ENCODE peak calls at places on chromosomes 4 and X, in six cellular contexts. One of them, this sample, is unnamed. For H3K9me3, the result is how much of the 10 kb centered on the place peaks cover.

GRCh38 chr4:10074076-10074766 is 42.4 kb downstream of the WDR1 start:
- DNase-seq in cardiac muscle cell: no peak
- DNase-seq in ovary: no peak
- DNase-seq in astrocyte: no peak
- DNase-seq in fibroblast of lung: no peak
- DNase-seq in mucosa of descending colon: no peak
- DNase-seq in this sample: no peak

GRCh38 chrX:53018627-53019026 is 30.0 kb upstream of the GPR173 start:
- DNase-seq in mucosa of descending colon: no peak
- DNase-seq in ovary: no peak
- DNase-seq in cardiac muscle cell: no peak
- DNase-seq in fibroblast of lung: no peak
- DNase-seq in astrocyte: no peak
- DNase-seq in this sample: no peak

GRCh38 chr4:95213361-95213760 is 335.4 kb downstream of the UNC5C start:
- DNase-seq in mucosa of descending colon: peak
- DNase-seq in ovary: no peak
- DNase-seq in cardiac muscle cell: peak
- DNase-seq in fibroblast of lung: no peak
- DNase-seq in astrocyte: no peak
- DNase-seq in this sample: no peak

GRCh38 chr4:57104706-57105560 is 5.3 kb downstream of the IGFBP7 start:
- DNase-seq in mucosa of descending colon: no peak
- DNase-seq in astrocyte: no peak
- DNase-seq in ovary: no peak
- DNase-seq in fibroblast of lung: no peak
- DNase-seq in cardiac muscle cell: no peak
- DNase-seq in this sample: no peak

GRCh38 chr4:17013382-17014006 is 115.0 kb upstream of the LDB2 start:
- DNase-seq in astrocyte: peak
- DNase-seq in cardiac muscle cell: no peak
- DNase-seq in fibroblast of lung: peak
- DNase-seq in mucosa of descending colon: no peak
- DNase-seq in ovary: no peak
- DNase-seq in this sample: no peak

GRCh38 chr4:112765317-112765989 is 128.5 kb downstream of the LARP7 start:
- DNase-seq in cardiac muscle cell: peak
- DNase-seq in fibroblast of lung: peak
- DNase-seq in mucosa of descending colon: no peak
- DNase-seq in ovary: no peak
- DNase-seq in astrocyte: no peak
- DNase-seq in this sample: no peak

GRCh38 chrX:50818986-50819385 is 5.0 kb upstream of the SHROOM4 start:
- DNase-seq in fibroblast of lung: peak
- DNase-seq in astrocyte: no peak
- DNase-seq in ovary: no peak
- DNase-seq in mucosa of descending colon: no peak
- DNase-seq in cardiac muscle cell: no peak
- DNase-seq in this sample: no peak

GRCh38 chrX:26873736-26874135 is 589.4 kb downstream of the PPP4R3C start:
- DNase-seq in fibroblast of lung: no peak
- DNase-seq in astrocyte: no peak
- DNase-seq in cardiac muscle cell: no peak
- DNase-seq in ovary: no peak
- DNase-seq in mucosa of descending colon: no peak
- DNase-seq in this sample: no peak

GRCh38 chrX:13110427-13111324 is 66.3 kb upstream of the FAM9C start:
- DNase-seq in cardiac muscle cell: no peak
- DNase-seq in fibroblast of lung: peak
- DNase-seq in ovary: no peak
- DNase-seq in mucosa of descending colon: peak
- DNase-seq in astrocyte: peak
- DNase-seq in this sample: no peak

GRCh38 chrX:110442631-110443030 is 84.0 kb downstream of the RTL9 start:
- DNase-seq in mucosa of descending colon: peak
- DNase-seq in cardiac muscle cell: peak
- DNase-seq in fibroblast of lung: peak
- DNase-seq in ovary: no peak
- DNase-seq in astrocyte: peak
- DNase-seq in this sample: no peak

GRCh38 chr4:81152839-81153713 is 61.9 kb downstream of the PRKG2 start:
- DNase-seq in astrocyte: no peak
- DNase-seq in ovary: no peak
- DNase-seq in fibroblast of lung: no peak
- DNase-seq in cardiac muscle cell: no peak
- DNase-seq in mucosa of descending colon: no peak
- DNase-seq in this sample: no peak

GRCh38 chr4:76692761-76693160 is 205.2 kb downstream of the SOWAHB start:
- DNase-seq in fibroblast of lung: no peak
- DNase-seq in ovary: no peak
- DNase-seq in mucosa of descending colon: no peak
- DNase-seq in cardiac muscle cell: no peak
- DNase-seq in astrocyte: no peak
- DNase-seq in this sample: no peak

GRCh38 chr4:78650106-78651021 is 98.8 kb downstream of the ANXA3 start:
- DNase-seq in cardiac muscle cell: peak
- DNase-seq in ovary: no peak
- DNase-seq in mucosa of descending colon: no peak
- DNase-seq in fibroblast of lung: peak
- DNase-seq in astrocyte: peak
- DNase-seq in this sample: peak

GRCh38 chr4:128558896-128559669 is 250.4 kb upstream of the JADE1 start:
- DNase-seq in fibroblast of lung: peak
- DNase-seq in ovary: no peak
- DNase-seq in astrocyte: peak
- DNase-seq in mucosa of descending colon: no peak
- DNase-seq in cardiac muscle cell: no peak
- DNase-seq in this sample: no peak

GRCh38 chrX:40843643-40844042 is 108.3 kb upstream of the MED14 start:
- DNase-seq in mucosa of descending colon: no peak
- DNase-seq in ovary: no peak
- DNase-seq in fibroblast of lung: peak
- DNase-seq in astrocyte: no peak
- DNase-seq in cardiac muscle cell: no peak
- DNase-seq in this sample: no peak

GRCh38 chr4:87053802-87054767 is 119.3 kb downstream of the AFF1 start:
- DNase-seq in cardiac muscle cell: no peak
- DNase-seq in astrocyte: no peak
- DNase-seq in ovary: no peak
- DNase-seq in mucosa of descending colon: no peak
- DNase-seq in fibroblast of lung: no peak
- DNase-seq in this sample: no peak

GRCh38 chr4:99324978-99325377 is 3.8 kb upstream of the ADH1B start:
- DNase-seq in cardiac muscle cell: no peak
- DNase-seq in astrocyte: peak
- DNase-seq in ovary: peak
- DNase-seq in fibroblast of lung: peak
- DNase-seq in mucosa of descending colon: peak
- DNase-seq in this sample: peak

GRCh38 chr4:109072595-109072994 is 229.9 kb downstream of the COL25A1 start:
- DNase-seq in astrocyte: peak
- DNase-seq in cardiac muscle cell: no peak
- DNase-seq in ovary: no peak
- DNase-seq in mucosa of descending colon: no peak
- DNase-seq in fibroblast of lung: peak
- DNase-seq in this sample: peak

GRCh38 chr4:150070464-150071170 is 7.6 kb upstream of the DCLK2 start:
- DNase-seq in astrocyte: no peak
- DNase-seq in ovary: no peak
- DNase-seq in cardiac muscle cell: no peak
- DNase-seq in mucosa of descending colon: no peak
- DNase-seq in fibroblast of lung: no peak
- DNase-seq in this sample: no peak

GRCh38 chrX:3548743-3549441 is 164.6 kb downstream of the PRKX start:
- DNase-seq in fibroblast of lung: peak
- DNase-seq in mucosa of descending colon: peak
- DNase-seq in astrocyte: peak
- DNase-seq in cardiac muscle cell: peak
- DNase-seq in ovary: no peak
- DNase-seq in this sample: peak

GRCh38 chr4:100189820-100190642 is at the start of gene DDIT4L:
- DNase-seq in mucosa of descending colon: peak
- DNase-seq in cardiac muscle cell: peak
- DNase-seq in fibroblast of lung: peak
- DNase-seq in ovary: peak
- DNase-seq in astrocyte: peak
- DNase-seq in this sample: no peak

GRCh38 chr4:183349673-183350072 is 27.4 kb upstream of the CLDN24 start:
- DNase-seq in astrocyte: peak
- DNase-seq in ovary: no peak
- DNase-seq in mucosa of descending colon: no peak
- DNase-seq in fibroblast of lung: peak
- DNase-seq in cardiac muscle cell: no peak
- DNase-seq in this sample: no peak

GRCh38 chrX:10231461-10231860 is 74.7 kb downstream of the CLCN4 start:
- DNase-seq in ovary: no peak
- DNase-seq in mucosa of descending colon: no peak
- DNase-seq in fibroblast of lung: no peak
- DNase-seq in cardiac muscle cell: no peak
- DNase-seq in astrocyte: no peak
- DNase-seq in this sample: no peak

GRCh38 chrX:31021537-31021936 is 50.3 kb downstream of the FTHL17 start:
- DNase-seq in fibroblast of lung: no peak
- DNase-seq in ovary: no peak
- DNase-seq in astrocyte: no peak
- DNase-seq in cardiac muscle cell: no peak
- DNase-seq in mucosa of descending colon: no peak
- DNase-seq in this sample: no peak

GRCh38 chrX:44035576-44035975 is 62.4 kb upstream of the NDP start:
- DNase-seq in astrocyte: peak
- DNase-seq in fibroblast of lung: peak
- DNase-seq in ovary: no peak
- DNase-seq in cardiac muscle cell: no peak
- DNase-seq in mucosa of descending colon: no peak
- DNase-seq in this sample: no peak

DNA sequence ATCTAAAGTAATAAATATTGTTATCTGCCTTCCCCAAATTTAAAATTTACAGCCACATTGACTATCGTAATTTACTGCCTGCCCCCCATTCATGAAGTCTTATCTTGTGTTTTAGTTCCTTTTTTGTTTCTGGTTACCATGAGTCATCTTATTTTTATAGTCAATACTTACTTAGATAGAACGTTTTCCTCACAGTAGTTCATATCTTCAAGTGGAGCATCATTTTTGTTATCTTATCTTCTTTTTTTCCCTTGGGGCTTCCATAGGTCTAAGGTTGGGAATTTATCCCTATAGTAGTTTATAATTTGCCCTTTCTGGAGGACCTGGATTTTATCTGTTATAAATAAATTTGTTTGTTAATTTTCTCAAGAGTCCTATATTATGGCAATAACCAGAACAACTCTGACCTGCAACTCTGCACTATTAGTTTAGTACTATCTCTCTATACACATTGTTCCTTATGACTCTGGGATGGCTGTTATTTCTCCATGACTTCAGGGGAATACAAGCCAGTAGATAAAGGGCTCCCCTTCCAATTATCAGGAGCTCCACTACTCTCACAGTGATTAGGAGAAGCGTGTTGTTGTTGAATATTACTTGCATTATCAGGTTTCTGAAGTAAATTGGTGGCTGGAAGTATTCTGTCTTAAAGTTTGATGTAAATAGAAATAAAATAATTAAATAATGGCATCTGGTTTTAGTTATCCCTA is 330.6 kb downstream of the GALNTL6 start:
- DNase-seq in fibroblast of lung: no peak
- DNase-seq in ovary: no peak
- DNase-seq in mucosa of descending colon: no peak
- DNase-seq in cardiac muscle cell: no peak
- DNase-seq in astrocyte: no peak
- DNase-seq in this sample: no peak
- TF ChIP-seq CTCF in fibroblast of lung: no peak
- TF ChIP-seq CTCF in ovary: no peak
- TF ChIP-seq CTCF in mucosa of descending colon: no peak
- TF ChIP-seq CTCF in cardiac muscle cell: no peak
- TF ChIP-seq CTCF in astrocyte: no peak
- TF ChIP-seq CTCF in this sample: no peak

GRCh38 chr4:1155314-1155713 is 17.1 kb downstream of the SPON2 start:
- DNase-seq in mucosa of descending colon: no peak
- DNase-seq in cardiac muscle cell: no peak
- DNase-seq in fibroblast of lung: no peak
- DNase-seq in astrocyte: no peak
- DNase-seq in ovary: no peak
- DNase-seq in this sample: no peak

GRCh38 chr4:1154126-1154522 is 18.3 kb downstream of the SPON2 start:
- DNase-seq in mucosa of descending colon: no peak
- DNase-seq in ovary: no peak
- DNase-seq in astrocyte: no peak
- DNase-seq in cardiac muscle cell: no peak
- DNase-seq in fibroblast of lung: no peak
- DNase-seq in this sample: no peak

GRCh38 chr4:1154523-1155182 is 17.7 kb downstream of the SPON2 start:
- DNase-seq in cardiac muscle cell: no peak
- DNase-seq in fibroblast of lung: peak
- DNase-seq in astrocyte: peak
- DNase-seq in ovary: no peak
- DNase-seq in mucosa of descending colon: peak
- DNase-seq in this sample: peak

GRCh38 chr4:1153567-1154090 is 18.8 kb downstream of the SPON2 start:
- DNase-seq in mucosa of descending colon: no peak
- DNase-seq in cardiac muscle cell: no peak
- DNase-seq in astrocyte: no peak
- DNase-seq in fibroblast of lung: no peak
- DNase-seq in ovary: no peak
- DNase-seq in this sample: no peak

DNA sequence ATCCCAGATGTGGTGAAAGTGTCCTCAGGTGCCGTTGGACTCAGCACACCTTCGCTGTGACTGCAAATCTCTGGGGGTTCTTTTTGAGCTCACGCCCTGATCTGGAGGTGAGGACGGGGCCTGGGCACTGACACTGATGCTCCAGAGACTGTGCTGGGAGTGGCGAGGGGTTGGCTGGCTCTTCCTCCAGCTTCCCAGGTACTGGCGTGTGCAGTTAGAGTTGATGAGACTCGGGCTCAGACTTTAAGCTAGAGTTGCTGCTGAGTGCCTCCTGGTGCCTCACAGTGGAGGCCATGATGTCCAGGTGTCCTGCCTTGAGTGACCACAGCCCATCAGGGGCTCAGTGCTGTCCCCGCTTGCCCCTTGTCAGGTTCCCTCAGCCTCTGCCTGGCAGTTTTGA is 16.3 kb downstream of the SPON2 start:
- DNase-seq in cardiac muscle cell: no peak
- DNase-seq in astrocyte: no peak
- DNase-seq in mucosa of descending colon: no peak
- DNase-seq in fibroblast of lung: no peak
- DNase-seq in ovary: no peak
- DNase-seq in this sample: no peak
- H3K4me3 ChIP-seq in cardiac muscle cell: no peak
- H3K4me3 ChIP-seq in astrocyte: no peak
- H3K4me3 ChIP-seq in mucosa of descending colon: no peak
- H3K4me3 ChIP-seq in fibroblast of lung: no peak
- H3K4me3 ChIP-seq in ovary: no peak
- H3K4me3 ChIP-seq in this sample: no peak

GRCh38 chrX:155592331-155592730 is 20.4 kb downstream of the TMLHE start:
- DNase-seq in fibroblast of lung: no peak
- DNase-seq in mucosa of descending colon: no peak
- DNase-seq in ovary: no peak
- DNase-seq in astrocyte: no peak
- DNase-seq in cardiac muscle cell: no peak
- DNase-seq in this sample: no peak
- H3K9me3 ChIP-seq in fibroblast of lung: under half
- H3K9me3 ChIP-seq in mucosa of descending colon: under half
- H3K9me3 ChIP-seq in ovary: under half
- H3K9me3 ChIP-seq in astrocyte: under half
- H3K9me3 ChIP-seq in cardiac muscle cell: under half
- H3K9me3 ChIP-seq in this sample: under half

GRCh38 chr4:152431784-152432183 is 104.1 kb downstream of the FBXW7 start:
- DNase-seq in mucosa of descending colon: no peak
- DNase-seq in fibroblast of lung: no peak
- DNase-seq in cardiac muscle cell: no peak
- DNase-seq in astrocyte: no peak
- DNase-seq in ovary: no peak
- DNase-seq in this sample: no peak
- TF ChIP-seq CTCF in mucosa of descending colon: no peak
- TF ChIP-seq CTCF in fibroblast of lung: no peak
- TF ChIP-seq CTCF in cardiac muscle cell: no peak
- TF ChIP-seq CTCF in astrocyte: no peak
- TF ChIP-seq CTCF in ovary: no peak
- TF ChIP-seq CTCF in this sample: no peak

This sample was measured in AG04450.